ENCODE peak calls at places on chromosomes 13 and 19, in four cellular contexts. S is HepG2, G is A549, R is K562. T is an unnamed sample.
A peak's percentile ranks its signal among the peaks of the same experiment; 100 is the strongest.

GRCh38 chr19:41702208-41702651 is 6.2 kb upstream of the CEACAM5 start:
- DNase-seq in S (no peak), G (peak; percentile 85), R (no peak), T (no peak)

GRCh38 chr13:45341034-45341798 is at the start of gene TPT1:
- DNase-seq in R (peak; percentile 97), S (peak; percentile 96), G (peak; percentile 89), T (peak; percentile 98)

GRCh38 chr13:112737329-112737728 is 47.5 kb downstream of the ATP11A start:
- DNase-seq in R (no peak), G (no peak), S (no peak), T (no peak)

GRCh38 chr13:111429064-111429558 is 108.7 kb downstream of the TEX29 start:
- DNase-seq in R (peak; percentile 31), S (peak; percentile 49), G (peak; percentile 48), T (no peak)

GRCh38 chr19:16541526-16542044 is 652 bp downstream of the CHERP start:
- DNase-seq in G (no peak), S (no peak), R (no peak), T (no peak)

GRCh38 chr13:51764184-51765141 is 39.5 kb downstream of the DHRS12 start:
- DNase-seq in S (peak; percentile 92), G (peak; percentile 4), R (no peak), T (no peak)

GRCh38 chr13:43787998-43788397 is 1.2 kb upstream of the ENOX1 start:
- DNase-seq in S (no peak), G (peak; percentile 36), R (no peak), T (no peak)

GRCh38 chr13:46367622-46368327 is 19.3 kb downstream of the RUBCNL start:
- DNase-seq in G (no peak), S (no peak), R (no peak), T (no peak)

GRCh38 chr13:30196025-30196424 is 111.3 kb downstream of the KATNAL1 start:
- DNase-seq in G (no peak), S (no peak), R (no peak), T (no peak)

GRCh38 chr19:1074512-1075283 is 7.7 kb downstream of the ARHGAP45 start:
- DNase-seq in G (peak; percentile 74), R (peak; percentile 97), S (no peak), T (no peak)

GRCh38 chr13:27928805-27929753 is 9.3 kb downstream of the PDX1 start:
- DNase-seq in S (no peak), G (no peak), R (no peak), T (peak; percentile 61)

GRCh38 chr13:94175076-94175475 is 304.4 kb downstream of the DCT start:
- DNase-seq in R (no peak), G (no peak), S (peak; percentile 46), T (no peak)

GRCh38 chr13:54424344-54424743 is 1395.7 kb downstream of the OLFM4 start:
- DNase-seq in S (no peak), G (no peak), R (no peak), T (no peak)

GRCh38 chr13:42592915-42593718 is 19.2 kb downstream of the TNFSF11 start:
- DNase-seq in R (no peak), G (no peak), S (no peak), T (peak; percentile 21)

GRCh38 chr13:98363326-98363725 is 186.3 kb upstream of the RNF113B start:
- DNase-seq in G (no peak), R (no peak), S (no peak), T (no peak)

GRCh38 chr13:91017031-91017668 is 330.3 kb upstream of the MIR17HG start:
- DNase-seq in G (peak; percentile 40), S (no peak), R (peak; percentile 91), T (peak; percentile 31)

GRCh38 chr19:29876414-29876813 is 64.6 kb downstream of the CCNE1 start:
- DNase-seq in S (no peak), G (no peak), R (no peak), T (no peak)

GRCh38 chr19:39446365-39447084 is 1.1 kb downstream of the SUPT5H start:
- DNase-seq in R (no peak), S (no peak), G (no peak), T (no peak)

GRCh38 chr19:52533901-52534300 is 6.4 kb downstream of the ZNF808 start:
- DNase-seq in R (no peak), S (no peak), G (no peak), T (no peak)

GRCh38 chr13:39870197-39870746 is 214.8 kb downstream of the COG6 start:
- DNase-seq in S (no peak), G (no peak), R (no peak), T (no peak)

GRCh38 chr19:51398096-51398704 is 7.8 kb upstream of the C19orf84 start:
- DNase-seq in R (peak; percentile 43), G (peak; percentile 50), S (peak; percentile 40), T (no peak)

GRCh38 chr19:41612483-41612882 is 14.4 kb downstream of the CEACAM4 start:
- DNase-seq in G (no peak), S (no peak), R (no peak), T (no peak)

GRCh38 chr19:45421953-45422498 is 1.7 kb downstream of the ERCC1 start:
- DNase-seq in G (no peak), R (no peak), S (no peak), T (no peak)

GRCh38 chr19:18842166-18842565 is 10.4 kb downstream of the UPF1 start:
- DNase-seq in R (no peak), G (no peak), S (no peak), T (no peak)

GRCh38 chr19:33684550-33685303 is 63.0 kb downstream of the CHST8 start:
- DNase-seq in S (no peak), R (no peak), G (no peak), T (no peak)

GRCh38 chr13:98405107-98405571 is 171.8 kb downstream of the STK24 start:
- DNase-seq in G (no peak), R (no peak), S (no peak), T (no peak)

GRCh38 chr13:59182241-59182640 is 981.5 kb downstream of the DIAPH3 start:
- DNase-seq in S (no peak), G (no peak), R (no peak), T (no peak)
- TF ChIP-seq RNF2 in S (no peak), G (no peak), R (no peak), T (no peak)

GRCh38 chr19:12922959-12923358 is 3.9 kb upstream of the SYCE2 start:
- DNase-seq in G (no peak), S (no peak), R (no peak), T (no peak)
- TF ChIP-seq RNF2 in G (no peak), S (no peak), R (no peak), T (no peak)

GRCh38 chr19:47779524-47780214 is 1.2 kb downstream of the SELENOW start:
- DNase-seq in R (peak; percentile 32), S (no peak), G (no peak), T (no peak)
- TF ChIP-seq RNF2 in R (no peak), S (no peak), G (no peak), T (no peak)

GRCh38 chr19:4057913-4058695 is 8.6 kb downstream of the ZBTB7A start:
- DNase-seq in G (peak; percentile 74), R (peak; percentile 92), S (peak; percentile 90), T (no peak)
- TF ChIP-seq RNF2 in G (no peak), R (no peak), S (no peak), T (no peak)

DNA sequence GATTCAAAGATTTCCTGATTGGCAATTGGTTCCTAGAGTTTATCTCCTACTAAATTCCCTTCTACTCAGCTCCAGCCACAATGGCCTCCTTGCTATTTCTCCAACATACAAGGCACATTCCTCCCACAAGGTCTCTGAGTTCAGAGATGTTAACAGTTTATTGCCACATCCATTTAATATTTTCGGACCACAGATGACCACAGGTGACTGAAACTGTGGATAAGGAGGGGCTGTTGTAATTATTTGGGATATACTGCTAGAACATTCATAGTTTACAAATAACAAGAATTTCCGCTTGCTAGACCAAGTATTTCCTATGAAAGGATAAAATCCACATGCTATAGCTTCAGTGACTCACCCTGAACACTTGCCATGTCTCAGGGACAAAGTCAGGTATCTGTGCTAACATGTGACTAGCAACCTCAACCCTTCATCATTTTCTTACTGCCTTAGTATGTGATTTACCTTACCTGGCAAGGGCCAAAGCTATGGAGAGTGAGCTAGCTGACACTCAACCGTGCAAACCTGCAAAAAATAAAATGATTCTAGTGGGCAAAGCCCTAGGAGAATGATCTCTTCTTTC is 117.7 kb downstream of the TBC1D4 start:
- DNase-seq in R (no peak), G (no peak), S (no peak), T (no peak)
- TF ChIP-seq RNF2 in R (no peak), G (no peak), S (no peak), T (no peak)

GRCh38 chr13:48712141-48712540 is 58.4 kb downstream of the CYSLTR2 start:
- DNase-seq in S (no peak), R (no peak), G (no peak), T (no peak)
- TF ChIP-seq RNF2 in S (no peak), R (no peak), G (no peak), T (no peak)

DNA sequence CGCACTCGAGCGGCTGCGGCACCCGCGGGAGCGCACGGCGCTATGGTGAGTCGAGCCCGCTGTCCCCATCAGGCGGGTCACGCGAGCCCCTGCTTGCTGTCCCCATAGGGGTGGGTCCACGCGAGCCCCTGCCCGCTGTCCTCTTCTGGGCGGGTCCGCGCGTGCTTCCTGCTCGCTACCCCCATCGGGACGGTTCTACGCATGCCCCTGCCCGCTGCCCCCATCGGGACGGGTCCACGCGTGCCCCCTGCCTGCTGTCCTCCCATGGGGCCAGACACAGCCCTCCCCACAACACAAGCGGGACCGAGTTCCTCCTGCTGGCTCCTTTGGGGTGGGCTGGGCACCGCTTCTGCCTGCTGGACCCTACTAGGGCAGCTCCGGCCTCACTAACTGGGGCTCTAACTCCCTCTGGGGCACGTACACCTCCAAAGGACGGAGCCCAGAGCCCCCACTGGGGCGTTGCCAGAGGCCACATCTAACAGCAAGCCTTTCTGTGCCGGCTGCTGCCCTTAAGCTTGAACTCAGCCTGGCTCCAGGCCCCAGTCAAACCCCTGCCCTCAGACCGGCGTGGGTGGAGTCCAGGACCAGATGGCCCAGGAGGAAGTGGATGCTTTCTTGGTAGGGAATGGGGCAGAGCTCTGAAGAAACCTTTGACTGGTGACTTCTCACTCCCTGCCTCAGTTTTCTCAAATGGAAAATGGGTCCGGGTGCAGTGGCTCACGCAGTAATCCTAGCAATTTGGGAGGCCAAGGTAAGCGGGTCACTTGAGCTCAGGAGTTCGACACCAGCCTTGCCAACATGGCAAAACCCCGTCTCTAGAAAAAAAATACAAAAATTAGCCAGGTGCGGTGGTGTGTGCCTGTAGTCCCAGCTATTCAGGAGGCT is 722 bp downstream of the COLGALT1 start:
- DNase-seq in G (no peak), S (no peak), R (peak; percentile 47), T (peak; percentile 67)
- TF ChIP-seq RNF2 in G (no peak), S (no peak), R (no peak), T (no peak)

T was measured in H1.